ENCODE peak calls at places on chromosomes 13 and 19, in ten cellular contexts. One of them, this sample, is unnamed.

GRCh38 chr19:51394045-51394836 is 3.9 kb upstream of the C19orf84 start:
- DNase-seq in CD8-positive, alpha-beta memory T cell: peak; percentile 85
- DNase-seq in hypothalamus: peak; percentile 85
- DNase-seq in lower leg skin: peak; percentile 97
- DNase-seq in Caco-2: peak; percentile 98
- DNase-seq in NCI-H774: peak; percentile 92
- DNase-seq in HTR-8/SVneo: peak; percentile 96
- DNase-seq in DMS153: peak; percentile 99
- DNase-seq in stimulated activated CD8-positive, alpha-beta memory T cell treated with anti-CD3 and anti-CD28 coated beads, Interleukin-12 subunit alpha, Interleukin-12 subunit beta, amount 100 ng/mL, for 1 hour: peak; percentile 81
- DNase-seq in A549: peak; percentile 100
- DNase-seq in this sample: no peak

GRCh38 chr13:98324105-98324504 is 147.0 kb upstream of the RNF113B start:
- DNase-seq in CD8-positive, alpha-beta memory T cell: no peak
- DNase-seq in hypothalamus: no peak
- DNase-seq in lower leg skin: no peak
- DNase-seq in Caco-2: no peak
- DNase-seq in NCI-H774: no peak
- DNase-seq in HTR-8/SVneo: no peak
- DNase-seq in DMS153: no peak
- DNase-seq in stimulated activated CD8-positive, alpha-beta memory T cell treated with anti-CD3 and anti-CD28 coated beads, Interleukin-12 subunit alpha, Interleukin-12 subunit beta, amount 100 ng/mL, for 1 hour: no peak
- DNase-seq in A549: no peak
- DNase-seq in this sample: no peak

GRCh38 chr13:73851104-73851503 is 283.1 kb downstream of the KLF12 start:
- DNase-seq in CD8-positive, alpha-beta memory T cell: no peak
- DNase-seq in hypothalamus: no peak
- DNase-seq in lower leg skin: no peak
- DNase-seq in Caco-2: no peak
- DNase-seq in NCI-H774: no peak
- DNase-seq in HTR-8/SVneo: no peak
- DNase-seq in DMS153: no peak
- DNase-seq in stimulated activated CD8-positive, alpha-beta memory T cell treated with anti-CD3 and anti-CD28 coated beads, Interleukin-12 subunit alpha, Interleukin-12 subunit beta, amount 100 ng/mL, for 1 hour: no peak
- DNase-seq in A549: no peak
- DNase-seq in this sample: no peak

GRCh38 chr13:24763596-24764275 is at the start of gene RNF17:
- DNase-seq in CD8-positive, alpha-beta memory T cell: no peak
- DNase-seq in hypothalamus: no peak
- DNase-seq in lower leg skin: no peak
- DNase-seq in Caco-2: no peak
- DNase-seq in NCI-H774: no peak
- DNase-seq in HTR-8/SVneo: no peak
- DNase-seq in DMS153: no peak
- DNase-seq in stimulated activated CD8-positive, alpha-beta memory T cell treated with anti-CD3 and anti-CD28 coated beads, Interleukin-12 subunit alpha, Interleukin-12 subunit beta, amount 100 ng/mL, for 1 hour: no peak
- DNase-seq in A549: no peak
- DNase-seq in this sample: no peak

GRCh38 chr19:58181902-58182576 is 822 bp upstream of the ZNF274 start:
- DNase-seq in CD8-positive, alpha-beta memory T cell: peak; percentile 44
- DNase-seq in hypothalamus: no peak
- DNase-seq in lower leg skin: no peak
- DNase-seq in Caco-2: peak; percentile 69
- DNase-seq in NCI-H774: no peak
- DNase-seq in HTR-8/SVneo: peak; percentile 58
- DNase-seq in DMS153: peak; percentile 2
- DNase-seq in stimulated activated CD8-positive, alpha-beta memory T cell treated with anti-CD3 and anti-CD28 coated beads, Interleukin-12 subunit alpha, Interleukin-12 subunit beta, amount 100 ng/mL, for 1 hour: peak; percentile 33
- DNase-seq in A549: peak; percentile 82
- DNase-seq in this sample: no peak

GRCh38 chr13:44132710-44133109 is 240.9 kb upstream of the SERP2 start:
- DNase-seq in CD8-positive, alpha-beta memory T cell: no peak
- DNase-seq in hypothalamus: no peak
- DNase-seq in lower leg skin: peak; percentile 88
- DNase-seq in Caco-2: no peak
- DNase-seq in NCI-H774: no peak
- DNase-seq in HTR-8/SVneo: no peak
- DNase-seq in DMS153: no peak
- DNase-seq in stimulated activated CD8-positive, alpha-beta memory T cell treated with anti-CD3 and anti-CD28 coated beads, Interleukin-12 subunit alpha, Interleukin-12 subunit beta, amount 100 ng/mL, for 1 hour: no peak
- DNase-seq in A549: no peak
- DNase-seq in this sample: no peak

GRCh38 chr19:35828694-35829301 is 16.2 kb upstream of the PRODH2 start:
- DNase-seq in CD8-positive, alpha-beta memory T cell: no peak
- DNase-seq in hypothalamus: no peak
- DNase-seq in lower leg skin: no peak
- DNase-seq in Caco-2: peak; percentile 76
- DNase-seq in NCI-H774: no peak
- DNase-seq in HTR-8/SVneo: peak; percentile 71
- DNase-seq in DMS153: no peak
- DNase-seq in stimulated activated CD8-positive, alpha-beta memory T cell treated with anti-CD3 and anti-CD28 coated beads, Interleukin-12 subunit alpha, Interleukin-12 subunit beta, amount 100 ng/mL, for 1 hour: no peak
- DNase-seq in A549: peak; percentile 59
- DNase-seq in this sample: no peak

GRCh38 chr19:28737021-28737525 is 475.9 kb downstream of the UQCRFS1 start:
- DNase-seq in CD8-positive, alpha-beta memory T cell: no peak
- DNase-seq in hypothalamus: no peak
- DNase-seq in lower leg skin: no peak
- DNase-seq in Caco-2: no peak
- DNase-seq in NCI-H774: peak; percentile 42
- DNase-seq in HTR-8/SVneo: peak; percentile 10
- DNase-seq in DMS153: peak; percentile 23
- DNase-seq in stimulated activated CD8-positive, alpha-beta memory T cell treated with anti-CD3 and anti-CD28 coated beads, Interleukin-12 subunit alpha, Interleukin-12 subunit beta, amount 100 ng/mL, for 1 hour: no peak
- DNase-seq in A549: peak; percentile 35
- DNase-seq in this sample: no peak

GRCh38 chr19:45066921-45067661 is 9.2 kb downstream of the ZNF296 start:
- DNase-seq in CD8-positive, alpha-beta memory T cell: no peak
- DNase-seq in hypothalamus: no peak
- DNase-seq in lower leg skin: no peak
- DNase-seq in Caco-2: no peak
- DNase-seq in NCI-H774: no peak
- DNase-seq in HTR-8/SVneo: no peak
- DNase-seq in DMS153: no peak
- DNase-seq in stimulated activated CD8-positive, alpha-beta memory T cell treated with anti-CD3 and anti-CD28 coated beads, Interleukin-12 subunit alpha, Interleukin-12 subunit beta, amount 100 ng/mL, for 1 hour: no peak
- DNase-seq in A549: no peak
- DNase-seq in this sample: no peak

GRCh38 chr19:926595-927043 is 784 bp downstream of the ARID3A start:
- DNase-seq in CD8-positive, alpha-beta memory T cell: no peak
- DNase-seq in hypothalamus: no peak
- DNase-seq in lower leg skin: no peak
- DNase-seq in Caco-2: no peak
- DNase-seq in NCI-H774: no peak
- DNase-seq in HTR-8/SVneo: no peak
- DNase-seq in DMS153: no peak
- DNase-seq in stimulated activated CD8-positive, alpha-beta memory T cell treated with anti-CD3 and anti-CD28 coated beads, Interleukin-12 subunit alpha, Interleukin-12 subunit beta, amount 100 ng/mL, for 1 hour: no peak
- DNase-seq in A549: peak; percentile 48
- DNase-seq in this sample: no peak

GRCh38 chr13:35256459-35257148 is 219.9 kb downstream of the MAB21L1 start:
- DNase-seq in CD8-positive, alpha-beta memory T cell: no peak
- DNase-seq in hypothalamus: no peak
- DNase-seq in lower leg skin: peak; percentile 72
- DNase-seq in Caco-2: no peak
- DNase-seq in NCI-H774: no peak
- DNase-seq in HTR-8/SVneo: no peak
- DNase-seq in DMS153: no peak
- DNase-seq in stimulated activated CD8-positive, alpha-beta memory T cell treated with anti-CD3 and anti-CD28 coated beads, Interleukin-12 subunit alpha, Interleukin-12 subunit beta, amount 100 ng/mL, for 1 hour: no peak
- DNase-seq in A549: no peak
- DNase-seq in this sample: no peak

GRCh38 chr19:50555447-50556235 is 12.6 kb downstream of the LRRC4B start:
- DNase-seq in CD8-positive, alpha-beta memory T cell: no peak
- DNase-seq in hypothalamus: no peak
- DNase-seq in lower leg skin: no peak
- DNase-seq in Caco-2: peak; percentile 70
- DNase-seq in NCI-H774: no peak
- DNase-seq in HTR-8/SVneo: no peak
- DNase-seq in DMS153: no peak
- DNase-seq in stimulated activated CD8-positive, alpha-beta memory T cell treated with anti-CD3 and anti-CD28 coated beads, Interleukin-12 subunit alpha, Interleukin-12 subunit beta, amount 100 ng/mL, for 1 hour: no peak
- DNase-seq in A549: peak; percentile 64
- DNase-seq in this sample: no peak

GRCh38 chr13:73335938-73336337 is 277.1 kb downstream of the KLF5 start:
- DNase-seq in CD8-positive, alpha-beta memory T cell: no peak
- DNase-seq in hypothalamus: no peak
- DNase-seq in lower leg skin: no peak
- DNase-seq in Caco-2: no peak
- DNase-seq in NCI-H774: no peak
- DNase-seq in HTR-8/SVneo: no peak
- DNase-seq in DMS153: no peak
- DNase-seq in stimulated activated CD8-positive, alpha-beta memory T cell treated with anti-CD3 and anti-CD28 coated beads, Interleukin-12 subunit alpha, Interleukin-12 subunit beta, amount 100 ng/mL, for 1 hour: no peak
- DNase-seq in A549: peak; percentile 28
- DNase-seq in this sample: no peak

GRCh38 chr19:34254552-34255432 is at the start of gene GARRE1:
- DNase-seq in CD8-positive, alpha-beta memory T cell: peak; percentile 79
- DNase-seq in hypothalamus: no peak
- DNase-seq in lower leg skin: no peak
- DNase-seq in Caco-2: peak; percentile 89
- DNase-seq in NCI-H774: peak; percentile 77
- DNase-seq in HTR-8/SVneo: peak; percentile 79
- DNase-seq in DMS153: peak; percentile 42
- DNase-seq in stimulated activated CD8-positive, alpha-beta memory T cell treated with anti-CD3 and anti-CD28 coated beads, Interleukin-12 subunit alpha, Interleukin-12 subunit beta, amount 100 ng/mL, for 1 hour: no peak
- DNase-seq in A549: peak; percentile 86
- DNase-seq in this sample: no peak

This sample was measured in cortex of kidney.